ENCODE peak calls at places on chromosomes 13 and 19, in five cellular contexts. U, S, J, Q and Y are unnamed samples.

GRCh38 chr19:29665215-29665825 is at the start of gene PLEKHF1:
- DNase-seq in U (peak), S (peak), J (peak), Q (peak), Y (peak)

GRCh38 chr19:2309734-2310362 is 1.9 kb upstream of the LINGO3 start:
- DNase-seq in U (peak), S (no peak), J (no peak), Q (no peak), Y (peak)

GRCh38 chr13:32383836-32384618 is 43.9 kb downstream of the N4BP2L1 start:
- DNase-seq in U (no peak), S (no peak), J (no peak), Q (no peak), Y (no peak)

GRCh38 chr13:99302637-99303505 is 4.3 kb downstream of the GPR183 start:
- DNase-seq in U (no peak), S (no peak), J (no peak), Q (no peak), Y (no peak)

GRCh38 chr13:109255457-109255856 is 530.9 kb downstream of the IRS2 start:
- DNase-seq in U (no peak), S (no peak), J (no peak), Q (no peak), Y (no peak)

GRCh38 chr13:98575009-98575866 is 1.7 kb downstream of the STK24 start:
- DNase-seq in U (no peak), S (no peak), J (no peak), Q (peak), Y (no peak)

GRCh38 chr19:2247433-2248101 is 1.6 kb upstream of the AMH start:
- DNase-seq in U (no peak), S (no peak), J (no peak), Q (no peak), Y (no peak)

GRCh38 chr13:51562011-51562671 is 22.1 kb upstream of the WDFY2 start:
- DNase-seq in U (no peak), S (no peak), J (no peak), Q (no peak), Y (no peak)

GRCh38 chr19:12666305-12667048 is at the start of the genes MAN2B1 and WDR83:
- DNase-seq in U (peak), S (peak), J (peak), Q (peak), Y (peak)

GRCh38 chr13:26656919-26657318 is 99.4 kb downstream of the WASF3 start:
- DNase-seq in U (no peak), S (no peak), J (peak), Q (no peak), Y (peak)

GRCh38 chr13:87820221-87820620 is 149.1 kb downstream of the SLITRK5 start:
- DNase-seq in U (no peak), S (no peak), J (no peak), Q (no peak), Y (peak)

GRCh38 chr13:51158365-51158764 is 47.3 kb upstream of the C13orf42 start:
- DNase-seq in U (peak), S (no peak), J (peak), Q (no peak), Y (peak)

GRCh38 chr19:17681505-17682125 is 6.5 kb downstream of the UNC13A start:
- DNase-seq in U (no peak), S (peak), J (no peak), Q (peak), Y (peak)

GRCh38 chr13:40651866-40652587 is 14.4 kb downstream of the FOXO1 start:
- DNase-seq in U (no peak), S (no peak), J (no peak), Q (no peak), Y (no peak)

GRCh38 chr13:35333157-35333556 is 143.3 kb downstream of the MAB21L1 start:
- DNase-seq in U (no peak), S (no peak), J (no peak), Q (no peak), Y (no peak)

GRCh38 chr13:51564671-51565070 is 19.6 kb upstream of the WDFY2 start:
- DNase-seq in U (no peak), S (no peak), J (no peak), Q (no peak), Y (no peak)

GRCh38 chr13:27000686-27001085 is 170.9 kb downstream of the USP12 start:
- DNase-seq in U (no peak), S (no peak), J (no peak), Q (no peak), Y (no peak)

GRCh38 chr19:47427241-47428176 is 8.2 kb upstream of the MEIS3 start:
- DNase-seq in U (peak), S (peak), J (peak), Q (peak), Y (peak)

GRCh38 chr19:1503089-1503924 is 9.5 kb downstream of the ADAMTSL5 start:
- DNase-seq in U (peak), S (peak), J (no peak), Q (no peak), Y (peak)

GRCh38 chr13:44764334-44764733 is 188.2 kb upstream of the TSC22D1 start:
- DNase-seq in U (no peak), S (no peak), J (no peak), Q (no peak), Y (peak)

GRCh38 chr19:17671906-17672305 is 16.2 kb downstream of the UNC13A start:
- DNase-seq in U (peak), S (peak), J (peak), Q (peak), Y (peak)

GRCh38 chr13:26950968-26951367 is 190.4 kb upstream of the GPR12 start:
- DNase-seq in U (no peak), S (no peak), J (no peak), Q (no peak), Y (no peak)

DNA sequence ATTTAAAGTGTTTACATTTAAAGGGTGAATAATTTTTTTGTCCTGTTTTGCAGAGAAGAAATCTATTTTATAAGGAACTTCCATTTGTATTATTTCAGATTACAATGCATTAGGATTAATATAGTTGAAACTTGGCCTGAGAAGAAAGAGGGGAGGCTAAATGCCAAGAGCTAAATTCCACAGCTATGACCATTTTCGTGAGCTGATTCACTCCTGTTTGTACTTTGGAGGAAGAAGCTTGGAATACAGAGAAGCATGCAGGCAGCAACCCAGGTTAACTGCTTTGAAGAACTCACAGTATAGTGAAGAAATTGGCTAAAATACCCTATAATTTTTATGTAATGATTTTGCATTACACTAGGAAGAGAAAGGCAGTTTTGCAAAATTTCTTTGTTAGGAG is 309.4 kb upstream of the KLF12 start:
- DNase-seq in U (peak), S (no peak), J (no peak), Q (peak), Y (no peak)
- TF ChIP-seq MYC in U (no peak), S (no peak), J (no peak), Q (no peak), Y (no peak)

DNA sequence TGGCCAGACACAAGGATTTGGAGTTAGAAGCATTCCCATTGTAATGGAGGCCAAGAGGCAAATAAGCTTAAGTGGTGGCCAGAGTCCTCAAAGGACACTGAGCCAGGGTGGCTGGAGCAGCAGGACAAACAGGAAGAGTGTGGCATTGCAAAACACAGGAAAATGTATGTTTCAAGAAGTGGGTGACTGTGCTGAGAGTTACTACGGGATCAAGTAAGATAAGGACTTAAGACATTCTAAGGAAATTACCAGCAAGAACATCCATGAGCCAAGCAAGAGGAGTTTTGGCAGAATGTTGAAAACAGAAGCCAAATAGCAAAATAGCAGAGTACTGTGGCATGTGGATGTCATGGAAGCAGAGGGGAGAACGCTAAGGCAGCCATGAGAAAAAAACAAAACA is 104.2 kb downstream of the RAP2A start:
- DNase-seq in U (no peak), S (no peak), J (no peak), Q (no peak), Y (no peak)
- TF ChIP-seq MYC in U (no peak), S (no peak), J (no peak), Q (no peak), Y (no peak)

GRCh38 chr19:28066161-28066560 is 1146.8 kb downstream of the UQCRFS1 start:
- DNase-seq in U (no peak), S (no peak), J (no peak), Q (no peak), Y (no peak)

GRCh38 chr19:28063702-28064101 is 1149.2 kb downstream of the UQCRFS1 start:
- DNase-seq in U (no peak), S (no peak), J (no peak), Q (no peak), Y (no peak)

GRCh38 chr19:28066988-28067387 is 1146.0 kb downstream of the UQCRFS1 start:
- DNase-seq in U (no peak), S (no peak), J (no peak), Q (no peak), Y (no peak)

GRCh38 chr19:28065026-28065425 is 1147.9 kb downstream of the UQCRFS1 start:
- DNase-seq in U (no peak), S (no peak), J (no peak), Q (no peak), Y (no peak)

DNA sequence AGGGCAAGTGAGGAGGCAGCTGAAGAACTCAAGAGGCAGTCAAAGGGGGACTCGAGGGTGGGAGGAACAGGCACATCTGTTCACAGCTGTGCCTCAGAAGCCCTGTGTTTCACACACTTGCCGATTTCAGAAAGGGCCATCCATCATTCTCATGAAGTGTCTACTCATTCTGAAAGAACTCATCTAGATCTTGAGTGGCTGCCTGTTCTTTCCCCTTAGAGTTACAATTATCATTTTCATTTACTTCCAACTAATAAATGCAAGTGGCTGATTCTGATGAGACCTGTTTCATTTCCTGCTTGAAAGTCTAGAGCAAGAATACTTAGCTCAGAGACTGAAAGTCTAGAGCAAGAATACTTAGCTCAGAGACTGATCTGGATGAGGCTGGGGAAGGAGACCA is 1145.1 kb downstream of the UQCRFS1 start:
- DNase-seq in U (no peak), S (no peak), J (no peak), Q (no peak), Y (no peak)
- TF ChIP-seq MYC in U (no peak), S (no peak), J (no peak), Q (no peak), Y (no peak)

DNA sequence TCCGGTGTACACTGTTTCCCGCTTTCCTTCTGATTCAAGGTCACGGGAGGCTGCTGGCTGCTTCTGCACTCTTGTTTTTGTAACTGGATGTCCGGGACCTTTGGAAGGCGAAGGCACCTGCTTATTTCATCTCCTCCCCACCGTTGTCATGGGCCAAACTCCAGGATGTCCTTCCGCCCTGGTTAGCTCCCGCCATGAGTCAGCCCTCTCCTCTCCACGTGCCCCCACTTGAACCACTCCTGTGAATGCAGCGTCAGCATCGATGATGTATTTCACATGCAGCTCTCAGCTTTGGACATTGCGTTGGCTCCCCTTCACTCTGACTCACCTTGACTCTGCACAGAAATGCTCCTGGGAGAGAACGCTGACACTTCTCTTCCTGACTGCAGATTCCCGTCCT is 5.5 kb upstream of the GALP start:
- DNase-seq in U (peak), S (peak), J (peak), Q (no peak), Y (peak)
- TF ChIP-seq MYC in U (no peak), S (no peak), J (peak), Q (no peak), Y (no peak)